ENCODE peak calls at places on chromosomes 7 and 10, in six cellular contexts. One of them, this sample, is unnamed.

GRCh38 chr10:13956826-13957225 is 370.1 kb downstream of the PRPF18 start:
- DNase-seq in fibroblast of pulmonary artery: peak; percentile 81
- DNase-seq in tibial nerve: peak; percentile 82
- DNase-seq in cardiac muscle cell: peak; percentile 73
- DNase-seq in endothelial cell: no peak
- DNase-seq in foreskin fibroblast: peak; percentile 89
- DNase-seq in this sample: no peak

GRCh38 chr7:115229401-115230083 is 307.6 kb downstream of the MDFIC start:
- DNase-seq in foreskin fibroblast: no peak
- DNase-seq in cardiac muscle cell: no peak
- DNase-seq in fibroblast of pulmonary artery: no peak
- DNase-seq in tibial nerve: no peak
- DNase-seq in endothelial cell: no peak
- DNase-seq in this sample: no peak

GRCh38 chr7:22066484-22066883 is 120.8 kb upstream of the CDCA7L start:
- DNase-seq in cardiac muscle cell: no peak
- DNase-seq in endothelial cell: no peak
- DNase-seq in foreskin fibroblast: no peak
- DNase-seq in fibroblast of pulmonary artery: no peak
- DNase-seq in tibial nerve: no peak
- DNase-seq in this sample: no peak

GRCh38 chr10:73899401-73899780 is 11.5 kb upstream of the PLAU start:
- DNase-seq in foreskin fibroblast: peak; percentile 94
- DNase-seq in cardiac muscle cell: peak; percentile 75
- DNase-seq in tibial nerve: no peak
- DNase-seq in fibroblast of pulmonary artery: peak; percentile 81
- DNase-seq in endothelial cell: no peak
- DNase-seq in this sample: no peak

GRCh38 chr10:53361281-53361680 is 588.7 kb upstream of the MBL2 start:
- DNase-seq in cardiac muscle cell: no peak
- DNase-seq in tibial nerve: no peak
- DNase-seq in foreskin fibroblast: no peak
- DNase-seq in fibroblast of pulmonary artery: no peak
- DNase-seq in endothelial cell: no peak
- DNase-seq in this sample: no peak

GRCh38 chr10:59360605-59361515 is 1.5 kb downstream of the FAM13C start:
- DNase-seq in cardiac muscle cell: peak; percentile 32
- DNase-seq in tibial nerve: no peak
- DNase-seq in foreskin fibroblast: no peak
- DNase-seq in endothelial cell: no peak
- DNase-seq in fibroblast of pulmonary artery: peak; percentile 25
- DNase-seq in this sample: no peak

GRCh38 chr10:62690703-62691102 is 113.8 kb upstream of the ADO start:
- DNase-seq in foreskin fibroblast: no peak
- DNase-seq in fibroblast of pulmonary artery: no peak
- DNase-seq in endothelial cell: no peak
- DNase-seq in tibial nerve: no peak
- DNase-seq in cardiac muscle cell: no peak
- DNase-seq in this sample: no peak

GRCh38 chr7:22488643-22489462 is 11.1 kb downstream of the STEAP1B start:
- DNase-seq in cardiac muscle cell: peak; percentile 78
- DNase-seq in foreskin fibroblast: peak; percentile 90
- DNase-seq in fibroblast of pulmonary artery: peak; percentile 81
- DNase-seq in endothelial cell: peak; percentile 80
- DNase-seq in tibial nerve: peak; percentile 86
- DNase-seq in this sample: peak; percentile 63

GRCh38 chr10:48651293-48651692 is 33.4 kb upstream of the WDFY4 start:
- DNase-seq in foreskin fibroblast: no peak
- DNase-seq in tibial nerve: no peak
- DNase-seq in endothelial cell: no peak
- DNase-seq in cardiac muscle cell: no peak
- DNase-seq in fibroblast of pulmonary artery: no peak
- DNase-seq in this sample: no peak

GRCh38 chr10:106972381-106972780 is 192.1 kb downstream of the SORCS1 start:
- DNase-seq in fibroblast of pulmonary artery: no peak
- DNase-seq in foreskin fibroblast: no peak
- DNase-seq in endothelial cell: no peak
- DNase-seq in cardiac muscle cell: no peak
- DNase-seq in tibial nerve: no peak
- DNase-seq in this sample: no peak

DNA sequence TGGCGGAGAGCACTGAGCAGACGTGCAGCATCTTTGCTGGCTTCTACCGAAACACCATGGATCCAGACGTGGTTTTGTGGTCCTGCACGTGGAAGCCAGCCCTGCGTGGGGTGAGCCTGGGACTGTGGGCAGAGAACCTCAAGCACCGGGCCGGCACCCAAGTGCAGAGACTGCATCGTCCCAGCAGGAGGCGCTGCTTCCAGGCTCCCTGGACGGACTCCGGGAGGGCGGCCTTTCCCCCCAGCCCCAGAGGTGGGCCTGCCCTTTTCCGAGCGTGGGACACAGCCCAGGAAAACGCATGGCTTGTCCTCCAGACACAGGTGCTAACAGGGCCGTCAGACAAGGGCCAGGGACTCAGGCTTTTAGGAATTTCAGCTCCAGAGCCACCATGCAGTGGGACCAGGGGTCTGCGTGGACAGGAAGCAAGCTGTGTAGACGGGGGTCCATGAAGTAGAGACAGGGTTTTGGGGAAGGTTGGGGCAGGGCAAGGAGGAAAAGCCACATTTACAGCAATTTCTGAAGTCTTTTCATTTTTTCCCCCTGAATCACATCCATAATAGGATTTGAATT is 303.9 kb downstream of the WDR37 start:
- DNase-seq in cardiac muscle cell: no peak
- DNase-seq in tibial nerve: no peak
- DNase-seq in fibroblast of pulmonary artery: no peak
- DNase-seq in foreskin fibroblast: no peak
- DNase-seq in endothelial cell: peak; percentile 53
- DNase-seq in this sample: no peak
- TF ChIP-seq CTCF in cardiac muscle cell: no peak
- TF ChIP-seq CTCF in tibial nerve: no peak
- TF ChIP-seq CTCF in fibroblast of pulmonary artery: no peak
- TF ChIP-seq CTCF in foreskin fibroblast: no peak
- TF ChIP-seq CTCF in endothelial cell: peak; percentile 66
- TF ChIP-seq CTCF in this sample: peak; percentile 6

DNA sequence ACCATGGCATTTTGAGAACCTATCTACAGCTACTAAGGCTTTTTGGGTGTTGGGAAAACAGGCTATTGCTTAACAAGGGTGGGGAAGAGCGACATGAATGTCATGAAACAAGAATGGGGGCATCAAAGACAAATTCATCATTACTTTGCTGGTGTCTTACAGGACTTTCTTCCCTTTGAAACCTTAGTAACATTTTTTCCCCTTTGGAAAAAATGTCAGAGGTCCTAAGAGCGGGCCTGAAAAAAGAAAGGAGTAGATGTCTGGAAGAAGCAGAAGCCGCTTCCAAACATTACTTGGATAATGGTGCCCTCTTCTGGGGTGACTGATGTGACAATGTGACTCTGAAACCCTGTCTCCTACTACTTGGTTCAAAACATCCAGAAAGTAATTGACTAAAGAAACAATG is 3.8 kb upstream of the DDX50 start:
- DNase-seq in tibial nerve: peak; percentile 64
- DNase-seq in fibroblast of pulmonary artery: peak; percentile 85
- DNase-seq in cardiac muscle cell: peak; percentile 85
- DNase-seq in endothelial cell: peak; percentile 67
- DNase-seq in foreskin fibroblast: peak; percentile 85
- DNase-seq in this sample: no peak
- TF ChIP-seq CTCF in tibial nerve: peak; percentile 67
- TF ChIP-seq CTCF in fibroblast of pulmonary artery: peak; percentile 55
- TF ChIP-seq CTCF in cardiac muscle cell: peak; percentile 38
- TF ChIP-seq CTCF in endothelial cell: no peak
- TF ChIP-seq CTCF in foreskin fibroblast: peak; percentile 35
- TF ChIP-seq CTCF in this sample: peak; percentile 70

GRCh38 chr10:71744897-71745658 is 25.5 kb upstream of the C10orf105 start:
- DNase-seq in cardiac muscle cell: no peak
- DNase-seq in endothelial cell: no peak
- DNase-seq in fibroblast of pulmonary artery: no peak
- DNase-seq in tibial nerve: no peak
- DNase-seq in foreskin fibroblast: no peak
- DNase-seq in this sample: no peak

GRCh38 chr10:71745659-71746250 is 26.2 kb upstream of the C10orf105 start:
- DNase-seq in cardiac muscle cell: no peak
- DNase-seq in foreskin fibroblast: no peak
- DNase-seq in fibroblast of pulmonary artery: no peak
- DNase-seq in tibial nerve: no peak
- DNase-seq in endothelial cell: no peak
- DNase-seq in this sample: no peak

GRCh38 chr10:71747039-71747807 is 26.1 kb downstream of the VSIR start:
- DNase-seq in tibial nerve: no peak
- DNase-seq in cardiac muscle cell: no peak
- DNase-seq in endothelial cell: no peak
- DNase-seq in fibroblast of pulmonary artery: no peak
- DNase-seq in foreskin fibroblast: peak; percentile 15
- DNase-seq in this sample: no peak

GRCh38 chr10:71747808-71748523 is 25.4 kb downstream of the VSIR start:
- DNase-seq in fibroblast of pulmonary artery: no peak
- DNase-seq in tibial nerve: no peak
- DNase-seq in cardiac muscle cell: no peak
- DNase-seq in foreskin fibroblast: no peak
- DNase-seq in endothelial cell: peak; percentile 24
- DNase-seq in this sample: no peak

DNA sequence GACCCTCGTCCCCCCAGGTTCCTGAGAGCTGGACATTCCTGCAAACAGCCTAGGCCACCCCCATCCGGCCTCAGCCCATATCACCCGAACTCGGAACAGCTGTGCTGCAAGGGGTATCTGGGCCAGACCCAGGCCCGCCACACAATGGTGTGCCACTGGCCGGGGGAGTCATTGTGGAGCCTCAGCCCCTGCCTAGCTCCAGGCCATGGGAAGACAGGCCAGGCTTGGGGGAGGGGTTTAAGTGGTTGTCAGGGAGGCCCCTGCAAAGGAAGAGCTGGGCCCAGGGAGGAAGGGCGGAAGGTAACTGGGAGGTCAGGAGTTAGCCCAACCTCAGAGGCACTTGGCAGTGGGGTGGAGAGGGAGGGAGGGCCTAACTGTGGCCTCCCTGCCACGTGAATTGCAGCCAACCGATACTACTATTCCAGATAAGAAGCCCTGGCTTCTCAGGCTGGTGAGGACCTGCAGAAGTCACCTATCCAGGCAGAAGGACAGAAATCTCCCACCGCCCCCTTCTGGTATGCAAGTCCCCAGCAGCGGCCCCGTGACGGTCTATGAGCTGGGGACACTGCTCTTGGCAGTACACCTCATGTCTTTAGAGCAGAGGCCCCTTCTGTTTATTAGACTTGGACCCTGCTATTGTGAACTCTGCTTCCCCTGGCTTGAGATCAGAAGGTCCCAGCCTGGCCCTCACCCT is 26.8 kb downstream of the VSIR start:
- DNase-seq in endothelial cell: no peak
- DNase-seq in fibroblast of pulmonary artery: no peak
- DNase-seq in foreskin fibroblast: peak; percentile 14
- DNase-seq in tibial nerve: no peak
- DNase-seq in cardiac muscle cell: peak; percentile 44
- DNase-seq in this sample: no peak
- TF ChIP-seq CTCF in endothelial cell: no peak
- TF ChIP-seq CTCF in fibroblast of pulmonary artery: no peak
- TF ChIP-seq CTCF in foreskin fibroblast: no peak
- TF ChIP-seq CTCF in tibial nerve: no peak
- TF ChIP-seq CTCF in cardiac muscle cell: no peak
- TF ChIP-seq CTCF in this sample: no peak

DNA sequence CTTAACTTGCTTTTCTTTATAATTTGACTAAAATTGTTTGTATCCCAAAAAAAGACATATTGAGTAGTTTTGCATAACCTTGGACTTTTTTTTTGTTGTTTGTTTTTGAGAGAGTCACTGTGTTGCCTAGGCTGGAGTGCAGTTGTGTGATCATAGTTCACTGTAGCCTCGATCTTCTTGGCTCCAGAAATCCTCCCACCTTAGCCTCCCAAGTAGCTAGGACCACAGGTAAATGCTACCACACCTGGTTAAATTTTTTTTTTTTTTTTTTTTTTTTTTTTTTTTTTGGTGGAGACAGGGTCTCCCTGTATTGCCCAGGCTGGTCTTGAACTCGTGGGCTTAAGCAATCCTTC is 3.8 kb downstream of the ZNF487 start:
- DNase-seq in endothelial cell: no peak
- DNase-seq in cardiac muscle cell: no peak
- DNase-seq in fibroblast of pulmonary artery: no peak
- DNase-seq in tibial nerve: no peak
- DNase-seq in foreskin fibroblast: no peak
- DNase-seq in this sample: no peak
- TF ChIP-seq CTCF in endothelial cell: no peak
- TF ChIP-seq CTCF in cardiac muscle cell: no peak
- TF ChIP-seq CTCF in fibroblast of pulmonary artery: no peak
- TF ChIP-seq CTCF in tibial nerve: no peak
- TF ChIP-seq CTCF in foreskin fibroblast: no peak
- TF ChIP-seq CTCF in this sample: no peak

GRCh38 chr10:33334839-33335549 is 527 bp upstream of the NRP1 start:
- DNase-seq in cardiac muscle cell: peak; percentile 95
- DNase-seq in tibial nerve: peak; percentile 58
- DNase-seq in foreskin fibroblast: peak; percentile 95
- DNase-seq in fibroblast of pulmonary artery: peak; percentile 91
- DNase-seq in endothelial cell: peak; percentile 79
- DNase-seq in this sample: peak; percentile 55
- TF ChIP-seq CTCF in cardiac muscle cell: peak; percentile 66
- TF ChIP-seq CTCF in tibial nerve: peak; percentile 88
- TF ChIP-seq CTCF in foreskin fibroblast: peak; percentile 66
- TF ChIP-seq CTCF in fibroblast of pulmonary artery: peak; percentile 54
- TF ChIP-seq CTCF in endothelial cell: peak; percentile 54
- TF ChIP-seq CTCF in this sample: no peak

GRCh38 chr7:34385385-34385784 is 272.6 kb upstream of the NPSR1 start:
- DNase-seq in foreskin fibroblast: no peak
- DNase-seq in tibial nerve: no peak
- DNase-seq in fibroblast of pulmonary artery: no peak
- DNase-seq in endothelial cell: no peak
- DNase-seq in cardiac muscle cell: no peak
- DNase-seq in this sample: no peak

GRCh38 chr7:34392972-34393371 is 265.0 kb upstream of the NPSR1 start:
- DNase-seq in endothelial cell: no peak
- DNase-seq in foreskin fibroblast: no peak
- DNase-seq in fibroblast of pulmonary artery: no peak
- DNase-seq in cardiac muscle cell: no peak
- DNase-seq in tibial nerve: no peak
- DNase-seq in this sample: no peak

GRCh38 chr7:34389332-34390078 is 268.5 kb upstream of the NPSR1 start:
- DNase-seq in cardiac muscle cell: no peak
- DNase-seq in fibroblast of pulmonary artery: no peak
- DNase-seq in tibial nerve: no peak
- DNase-seq in foreskin fibroblast: no peak
- DNase-seq in endothelial cell: no peak
- DNase-seq in this sample: no peak
- TF ChIP-seq CTCF in cardiac muscle cell: no peak
- TF ChIP-seq CTCF in fibroblast of pulmonary artery: no peak
- TF ChIP-seq CTCF in tibial nerve: no peak
- TF ChIP-seq CTCF in foreskin fibroblast: no peak
- TF ChIP-seq CTCF in endothelial cell: no peak
- TF ChIP-seq CTCF in this sample: no peak

GRCh38 chr7:55019691-55020480 is 1.1 kb downstream of the EGFR start:
- DNase-seq in cardiac muscle cell: no peak
- DNase-seq in endothelial cell: peak; percentile 50
- DNase-seq in foreskin fibroblast: peak; percentile 54
- DNase-seq in fibroblast of pulmonary artery: no peak
- DNase-seq in tibial nerve: no peak
- DNase-seq in this sample: peak; percentile 31
- TF ChIP-seq CTCF in cardiac muscle cell: peak; percentile 12
- TF ChIP-seq CTCF in endothelial cell: no peak
- TF ChIP-seq CTCF in foreskin fibroblast: no peak
- TF ChIP-seq CTCF in fibroblast of pulmonary artery: no peak
- TF ChIP-seq CTCF in tibial nerve: no peak
- TF ChIP-seq CTCF in this sample: no peak